ENCODE peak calls at places on chromosomes 7 and 10, in eight cellular contexts. D, J, N, L, T, V, O and C are unnamed samples.

GRCh38 chr10:44068716-44069482 is 316.0 kb downstream of the CXCL12 start:
- DNase-seq in T (no peak), J (no peak), V (no peak), N (no peak), O (no peak), D (no peak), L (no peak), C (no peak)

GRCh38 chr10:46301721-46302479 is 15.1 kb downstream of the ANTXRL start:
- DNase-seq in J (no peak), L (peak; percentile 46), T (no peak), D (no peak), N (peak; percentile 16), O (no peak), V (no peak), C (no peak)

GRCh38 chr10:77360121-77360520 is 277.5 kb downstream of the KCNMA1 start:
- DNase-seq in D (no peak), V (no peak), T (no peak), J (no peak), L (no peak), N (no peak), O (no peak), C (no peak)

GRCh38 chr10:43227911-43228782 is 38.7 kb downstream of the RASGEF1A start:
- DNase-seq in L (peak; percentile 51), O (no peak), J (no peak), D (no peak), T (no peak), N (no peak), V (peak; percentile 6), C (peak; percentile 53)

GRCh38 chr7:100475549-100475948 is 3.5 kb downstream of the TSC22D4 start:
- DNase-seq in L (no peak), V (no peak), D (no peak), J (no peak), O (no peak), T (no peak), N (no peak), C (no peak)

GRCh38 chr10:92814790-92815189 is 33.5 kb upstream of the EXOC6 start:
- DNase-seq in N (no peak), O (no peak), V (no peak), D (no peak), T (no peak), J (no peak), L (no peak), C (no peak)

GRCh38 chr10:15222511-15222910 is 54.0 kb upstream of the NMT2 start:
- DNase-seq in D (no peak), N (no peak), J (no peak), L (no peak), O (no peak), V (no peak), T (no peak), C (no peak)

GRCh38 chr10:51468424-51468823 is 231.0 kb downstream of the CSTF2T start:
- DNase-seq in T (no peak), N (no peak), J (peak; percentile 75), L (no peak), V (no peak), O (no peak), D (no peak), C (no peak)

GRCh38 chr7:116861717-116862116 is 670 bp upstream of the CAPZA2 start:
- DNase-seq in J (no peak), L (no peak), D (no peak), O (no peak), N (no peak), T (no peak), V (no peak), C (no peak)

GRCh38 chr7:94391716-94392390 is 2.8 kb upstream of the COL1A2 start:
- DNase-seq in O (no peak), J (no peak), N (no peak), L (no peak), V (no peak), T (no peak), D (peak; percentile 66), C (no peak)

GRCh38 chr10:71838264-71839211 is 12.5 kb downstream of the PSAP start:
- DNase-seq in N (no peak), T (no peak), J (no peak), L (no peak), O (no peak), V (no peak), D (no peak), C (no peak)

GRCh38 chr10:68406815-68407585 is at the start of gene RUFY2:
- DNase-seq in N (peak; percentile 82), L (peak; percentile 87), O (peak; percentile 33), J (peak; percentile 79), T (peak; percentile 88), V (peak; percentile 80), D (peak; percentile 86), C (peak; percentile 85)

GRCh38 chr10:132463333-132464255 is 66.6 kb downstream of the PWWP2B start:
- DNase-seq in O (no peak), D (no peak), V (no peak), L (no peak), J (no peak), N (no peak), T (no peak), C (no peak)

GRCh38 chr10:132465193-132465888 is 68.3 kb downstream of the PWWP2B start:
- DNase-seq in O (no peak), L (no peak), J (no peak), D (peak; percentile 73), V (peak; percentile 59), T (no peak), N (no peak), C (no peak)

GRCh38 chr10:132465889-132466519 is 69.0 kb downstream of the PWWP2B start:
- DNase-seq in N (no peak), L (no peak), J (no peak), O (no peak), D (no peak), V (no peak), T (no peak), C (no peak)

GRCh38 chr10:132462463-132463332 is 65.7 kb downstream of the PWWP2B start:
- DNase-seq in V (no peak), J (no peak), L (no peak), O (no peak), D (no peak), N (no peak), T (no peak), C (peak; percentile 58)

DNA sequence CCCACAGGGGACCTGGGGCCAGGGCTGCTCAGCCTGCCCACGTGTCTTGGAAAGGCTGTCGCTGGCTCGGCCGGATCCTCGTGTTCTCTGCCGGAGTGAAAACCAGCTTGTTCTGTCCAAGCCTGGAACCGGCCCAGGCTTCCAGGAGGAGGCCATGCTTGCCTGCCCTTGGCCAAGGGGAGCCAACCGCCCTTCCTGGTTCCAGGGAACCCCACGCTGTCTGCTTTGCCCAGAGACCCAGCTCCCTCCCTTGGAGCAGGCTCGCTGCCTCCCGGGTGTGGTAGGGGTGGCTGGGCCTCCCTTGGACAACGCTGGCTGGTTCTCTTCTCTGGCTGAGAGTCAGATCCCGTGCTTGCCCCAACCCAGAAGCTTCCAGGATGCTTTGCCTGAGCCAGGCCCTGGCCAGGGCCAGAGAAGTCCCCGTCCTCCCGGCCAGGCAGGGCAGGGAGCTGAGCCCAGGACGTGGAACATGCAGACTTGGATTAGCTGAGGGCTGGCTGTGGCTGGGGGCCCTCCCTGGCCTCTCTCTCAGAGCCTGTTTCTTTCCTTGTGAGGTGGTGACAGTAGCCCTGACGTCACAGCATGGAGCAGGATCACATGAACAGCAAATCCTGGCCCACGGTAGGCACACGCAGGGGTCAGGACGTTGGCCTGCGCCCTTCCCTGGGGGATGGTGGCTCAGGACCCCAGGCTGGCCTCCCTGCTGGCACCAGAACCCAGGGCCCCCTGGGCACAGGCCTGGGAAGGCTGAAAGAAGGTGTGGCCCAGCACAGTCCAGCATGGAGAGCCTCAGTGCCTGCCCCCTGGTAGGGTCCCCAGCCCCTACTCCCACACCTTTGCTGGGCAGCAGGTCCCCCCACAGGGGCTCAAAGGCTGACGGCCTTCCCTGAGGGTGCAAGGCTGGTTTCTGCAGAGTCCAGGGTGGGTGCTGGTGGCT is 67.5 kb downstream of the PWWP2B start:
- DNase-seq in T (no peak), O (no peak), J (no peak), D (no peak), L (peak; percentile 98), N (peak; percentile 93), V (peak; percentile 68), C (peak; percentile 91)
- TF ChIP-seq POLR2AphosphoS5 in T (no peak), O (no peak), J (no peak), D (no peak), L (peak; percentile 78), N (peak; percentile 51), V (peak; percentile 15), C (peak; percentile 74)

DNA sequence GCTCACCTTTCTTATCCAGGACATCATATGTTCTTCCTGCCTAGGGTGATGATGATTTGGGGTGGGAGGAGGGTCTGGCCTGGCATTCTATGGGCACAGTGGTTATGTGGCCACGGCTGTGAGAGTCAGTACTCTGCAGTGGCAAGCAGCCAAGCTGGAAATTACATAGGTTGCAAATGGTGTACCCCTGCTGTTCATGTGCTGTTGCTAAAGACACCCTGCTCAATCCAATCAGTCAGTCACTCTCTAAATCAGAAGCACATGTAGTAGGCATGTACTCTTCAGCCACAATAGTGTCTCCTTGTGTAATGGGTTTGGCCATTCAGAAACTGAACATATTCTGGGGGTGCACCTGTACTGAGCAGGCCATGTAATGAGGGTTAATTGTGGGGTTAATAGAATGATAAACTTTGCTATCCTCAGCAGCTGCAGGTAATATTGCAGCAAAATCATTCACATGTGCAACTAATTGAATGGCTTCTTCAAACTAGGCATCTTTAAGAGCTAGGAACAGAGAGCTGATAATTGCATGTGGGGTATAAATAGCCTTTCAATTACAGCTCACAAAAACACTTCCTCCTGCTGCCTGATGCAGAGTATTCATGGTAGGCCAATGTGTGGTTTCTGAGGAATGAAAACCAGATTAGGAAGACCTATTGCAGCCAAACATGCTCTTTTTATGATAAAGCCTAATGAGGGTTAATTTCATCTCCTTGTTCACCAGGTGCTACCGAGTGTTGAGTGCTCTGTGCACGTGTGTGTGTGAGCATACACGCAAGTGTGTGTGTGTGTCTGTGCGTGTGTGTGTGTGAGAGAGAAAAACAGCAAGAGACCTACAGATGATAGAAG is 448.9 kb upstream of the ANKRD30A start:
- DNase-seq in O (no peak), V (no peak), J (no peak), T (no peak), N (no peak), D (no peak), L (no peak), C (no peak)
- TF ChIP-seq POLR2AphosphoS5 in O (no peak), V (no peak), J (no peak), T (no peak), N (no peak), D (no peak), L (no peak), C (no peak)

GRCh38 chr7:32495298-32496051 is at the start of gene AVL9:
- DNase-seq in L (peak; percentile 99), V (peak; percentile 99), O (peak; percentile 90), T (peak; percentile 86), J (peak; percentile 96), N (peak; percentile 98), D (peak; percentile 97), C (peak; percentile 98)
- TF ChIP-seq POLR2AphosphoS5 in L (peak; percentile 96), V (peak; percentile 96), O (peak; percentile 96), T (peak; percentile 96), J (peak; percentile 97), N (peak; percentile 84), D (peak; percentile 91), C (peak; percentile 94)

DNA sequence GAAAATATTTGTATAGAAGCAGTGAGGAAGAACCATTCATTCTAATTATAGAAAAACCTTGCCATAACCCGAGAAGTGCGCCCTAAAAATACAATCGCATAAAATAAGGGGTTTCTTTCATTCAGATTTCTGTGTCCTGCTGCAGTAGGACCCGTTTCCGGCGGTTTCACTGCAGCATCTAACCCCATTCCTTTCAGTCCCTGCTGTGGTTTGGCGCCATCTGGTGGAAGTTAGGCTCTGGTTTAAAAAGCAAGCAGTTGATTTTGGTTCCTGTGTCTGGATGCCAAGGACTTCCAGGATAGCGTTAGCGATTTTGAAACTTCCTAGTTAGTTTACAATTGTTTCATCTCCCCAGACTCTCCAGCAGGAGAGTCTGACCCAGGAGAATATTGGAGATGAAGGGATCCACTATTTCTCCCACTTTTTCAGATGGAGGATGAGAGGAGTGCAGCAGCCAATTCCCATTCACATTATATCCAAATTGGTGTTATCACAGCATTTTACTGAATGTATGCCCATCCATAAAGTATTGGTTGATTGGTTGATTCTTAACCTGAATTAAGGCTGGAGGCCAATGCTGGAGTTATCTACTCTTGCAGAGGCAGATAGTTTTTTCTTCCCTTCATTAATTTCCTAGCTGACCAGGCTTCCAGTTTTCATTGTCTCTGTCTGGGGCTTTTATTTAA is 128.8 kb upstream of the CACNA2D1 start:
- DNase-seq in O (peak; percentile 76), V (peak; percentile 83), N (peak; percentile 90), L (peak; percentile 92), T (peak; percentile 41), J (peak; percentile 80), D (peak; percentile 97), C (peak; percentile 88)
- TF ChIP-seq POLR2AphosphoS5 in O (no peak), V (no peak), N (no peak), L (no peak), T (no peak), J (no peak), D (no peak), C (no peak)